ENCODE peak calls at places on chromosomes 3 and 15, in ten cellular contexts. I, F, H, W, A, D, Z, C, R and U are unnamed samples.

GRCh38 chr3:57142335-57142734 is 22.8 kb downstream of the IL17RD start:
- DNase-seq in I (peak; percentile 42), F (no peak), H (no peak), W (no peak), A (no peak), D (no peak), Z (peak; percentile 15), C (no peak), R (no peak), U (no peak)

GRCh38 chr3:60160105-60160791 is 1091.0 kb downstream of the FHIT start:
- DNase-seq in I (no peak), F (no peak), H (no peak), W (no peak), A (no peak), D (no peak), Z (no peak), C (peak; percentile 18), R (no peak), U (no peak)

GRCh38 chr3:3015472-3016089 is 94.6 kb downstream of the IL5RA start:
- DNase-seq in I (peak; percentile 61), F (peak; percentile 67), H (peak; percentile 35), W (peak; percentile 15), A (no peak), D (peak; percentile 17), Z (no peak), C (peak; percentile 31), R (no peak), U (peak; percentile 23)

GRCh38 chr3:150515210-150515609 is 31.1 kb downstream of the SERP1 start:
- DNase-seq in I (no peak), F (no peak), H (no peak), W (no peak), A (no peak), D (peak; percentile 72), Z (no peak), C (no peak), R (no peak), U (no peak)

GRCh38 chr3:41956574-41956973 is 5.3 kb downstream of the ULK4 start:
- DNase-seq in I (no peak), F (no peak), H (no peak), W (no peak), A (no peak), D (no peak), Z (no peak), C (no peak), R (no peak), U (no peak)

GRCh38 chr3:187987919-187988318 is 166.0 kb upstream of the LPP start:
- DNase-seq in I (no peak), F (no peak), H (no peak), W (no peak), A (no peak), D (no peak), Z (no peak), C (no peak), R (no peak), U (no peak)

GRCh38 chr3:49805367-49805782 is 2.3 kb downstream of the INKA1 start:
- DNase-seq in I (peak; percentile 30), F (peak; percentile 91), H (no peak), W (no peak), A (peak; percentile 86), D (peak; percentile 52), Z (peak; percentile 77), C (peak; percentile 88), R (peak; percentile 50), U (peak; percentile 95)

GRCh38 chr15:78241017-78241416 is 6.7 kb upstream of the ACSBG1 start:
- DNase-seq in I (peak; percentile 85), F (peak; percentile 80), H (peak; percentile 95), W (peak; percentile 64), A (peak; percentile 8), D (peak; percentile 76), Z (peak; percentile 92), C (peak; percentile 72), R (peak; percentile 91), U (peak; percentile 74)

DNA sequence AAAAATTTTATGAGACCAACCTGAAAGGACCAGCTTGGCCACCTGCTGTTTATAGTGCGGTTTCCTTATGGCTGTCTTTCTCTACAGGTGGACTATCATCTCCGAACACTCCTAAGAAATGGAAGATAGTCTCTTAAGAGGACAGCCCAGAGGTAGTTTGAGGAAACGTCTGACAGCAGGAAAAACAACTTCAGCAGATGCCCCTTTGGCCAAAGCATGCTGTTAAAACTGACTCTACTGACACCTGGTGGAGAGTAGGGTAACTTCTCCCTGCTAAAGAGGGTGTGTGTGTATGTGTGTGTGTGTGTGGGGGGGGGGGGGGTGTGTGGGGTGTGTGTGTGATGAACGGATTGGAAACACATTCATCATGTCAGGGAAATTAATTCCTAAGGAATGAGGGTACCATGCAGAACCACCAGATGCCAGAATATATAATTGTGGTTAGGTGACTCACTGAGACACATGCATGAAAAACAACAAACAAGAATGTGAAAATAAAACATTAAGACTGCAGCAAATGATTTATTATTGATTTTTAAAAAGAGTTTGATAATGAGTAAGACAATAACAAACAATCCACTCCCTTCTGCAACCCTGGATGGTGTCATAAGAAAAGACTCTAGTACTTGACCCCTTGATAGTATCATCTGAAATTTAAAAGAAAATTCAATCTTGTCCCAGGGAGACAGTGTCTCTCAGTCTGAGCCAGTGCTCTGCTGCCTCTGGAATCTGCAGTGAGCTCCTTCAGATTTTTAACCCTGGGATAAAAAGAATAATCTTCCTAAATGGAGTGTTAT is 256.5 kb downstream of the THRB start:
- DNase-seq in I (peak; percentile 68), F (peak; percentile 82), H (peak; percentile 73), W (peak; percentile 67), A (peak; percentile 94), D (peak; percentile 90), Z (peak; percentile 72), C (peak; percentile 95), R (peak; percentile 26), U (peak; percentile 92)
- TF ChIP-seq CTCF in I (peak; percentile 80), F (peak; percentile 75), H (peak; percentile 20), W (peak; percentile 73), A (peak; percentile 88), D (peak; percentile 73), Z (peak; percentile 81), C (peak; percentile 84), R (peak; percentile 63), U (peak; percentile 80)

GRCh38 chr3:16419640-16420039 is 93.9 kb downstream of the RFTN1 start:
- DNase-seq in I (no peak), F (peak; percentile 31), H (no peak), W (no peak), A (no peak), D (no peak), Z (no peak), C (no peak), R (no peak), U (peak; percentile 38)
- H3K4me3 ChIP-seq in I (no peak overlapping the region), F (no peak overlapping the region), H (no peak overlapping the region), W (no peak overlapping the region), A (no peak overlapping the region), D (no peak overlapping the region), Z (no peak overlapping the region), C (no peak overlapping the region), R (no peak overlapping the region), U (no peak overlapping the region)

GRCh38 chr3:160671231-160671630 is 5.7 kb upstream of the ARL14 start:
- DNase-seq in I (no peak), F (no peak), H (no peak), W (no peak), A (no peak), D (no peak), Z (no peak), C (peak; percentile 47), R (peak; percentile 10), U (no peak)
- TF ChIP-seq CTCF in I (no peak), F (no peak), H (no peak), W (peak; percentile 3), A (no peak), D (no peak), Z (no peak), C (no peak), R (no peak), U (no peak)

GRCh38 chr15:45540531-45540930 is 18.0 kb upstream of the SLC30A4 start:
- DNase-seq in I (no peak), F (no peak), H (no peak), W (no peak), A (no peak), D (no peak), Z (no peak), C (no peak), R (no peak), U (no peak)
- H3K4me3 ChIP-seq in I (no peak overlapping the region), F (no peak overlapping the region), H (no peak overlapping the region), W (no peak overlapping the region), A (no peak overlapping the region), D (no peak overlapping the region), Z (no peak overlapping the region), C (no peak overlapping the region), R (no peak overlapping the region), U (no peak overlapping the region)

DNA sequence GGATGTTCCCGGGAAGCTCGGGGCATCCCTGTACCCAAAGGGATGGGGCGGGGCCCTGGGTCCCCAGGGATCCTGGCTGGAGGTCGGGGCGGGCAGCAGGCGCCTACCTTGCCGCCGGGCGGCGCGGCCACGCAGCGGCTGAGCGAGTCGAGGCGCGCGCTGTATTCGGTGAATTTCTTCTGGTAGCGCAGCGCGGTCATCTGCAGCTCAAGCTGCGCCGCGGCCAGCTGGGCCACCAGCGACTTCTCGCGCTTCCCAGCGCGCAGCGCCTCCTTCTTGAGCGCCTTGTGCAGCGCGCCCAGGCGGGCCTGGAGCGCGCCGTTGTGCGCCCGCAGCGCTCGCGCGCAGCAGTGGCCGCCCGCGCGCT is 762 bp downstream of the PDZRN3 start:
- DNase-seq in I (peak; percentile 83), F (peak; percentile 23), H (peak; percentile 41), W (no peak), A (no peak), D (peak; percentile 68), Z (peak; percentile 68), C (peak; percentile 77), R (peak; percentile 38), U (peak; percentile 70)
- TF ChIP-seq CTCF in I (peak; percentile 30), F (no peak), H (no peak), W (no peak), A (no peak), D (peak; percentile 5), Z (no peak), C (peak; percentile 15), R (peak; percentile 7), U (no peak)

GRCh38 chr3:27877122-27878011 is 155.2 kb upstream of the EOMES start:
- DNase-seq in I (no peak), F (no peak), H (no peak), W (no peak), A (no peak), D (no peak), Z (no peak), C (no peak), R (no peak), U (no peak)
- H3K4me3 ChIP-seq in I (no peak overlapping the region), F (no peak overlapping the region), H (no peak overlapping the region), W (no peak overlapping the region), A (no peak overlapping the region), D (no peak overlapping the region), Z (no peak overlapping the region), C (no peak overlapping the region), R (no peak overlapping the region), U (no peak overlapping the region)

GRCh38 chr3:114584734-114585371 is 291.0 kb downstream of the TIGIT start:
- DNase-seq in I (no peak), F (peak; percentile 37), H (no peak), W (no peak), A (no peak), D (no peak), Z (peak; percentile 59), C (no peak), R (no peak), U (peak; percentile 18)
- TF ChIP-seq CTCF in I (no peak), F (peak; percentile 26), H (no peak), W (no peak), A (no peak), D (no peak), Z (no peak), C (no peak), R (no peak), U (no peak)